ENCODE peak calls at places on chromosomes 3 and 15, in five cellular contexts. F is H9, I is IMR-90, X is adipocyte, Z is body of pancreas. G is an unnamed sample. For H3K4me1, the result is how much of the 10 kb centered on the place peaks cover.

GRCh38 chr3:185082149-185082548 is 70.7 kb downstream of the C3orf70 start:
- DNase-seq in F (no peak), I (peak), X (no peak), Z (no peak), G (no peak)

GRCh38 chr15:78873796-78874761 is 1.4 kb downstream of the MORF4L1 start:
- DNase-seq in F (no peak), I (peak), X (peak), Z (no peak), G (peak)

GRCh38 chr15:74725845-74726773 is 781 bp upstream of the CYP1A1 start:
- DNase-seq in F (peak), I (no peak), X (peak), Z (peak), G (no peak)

GRCh38 chr15:31477851-31478250 is 151.2 kb downstream of the KLF13 start:
- DNase-seq in F (peak), I (no peak), X (no peak), Z (no peak), G (no peak)

GRCh38 chr3:113251817-113252216 is 40.5 kb downstream of the BOC start:
- DNase-seq in F (no peak), I (no peak), X (no peak), Z (no peak), G (no peak)

GRCh38 chr3:129597087-129597791 is 9.2 kb downstream of the PLXND1 start:
- DNase-seq in F (no peak), I (peak), X (peak), Z (no peak), G (peak)

GRCh38 chr3:60053518-60054265 is 1003.9 kb upstream of the CFAP20DC start:
- DNase-seq in F (no peak), I (peak), X (peak), Z (no peak), G (no peak)

GRCh38 chr15:75577401-75578205 is 1.5 kb downstream of the PTPN9 start:
- DNase-seq in F (no peak), I (peak), X (peak), Z (no peak), G (no peak)

GRCh38 chr3:42653560-42654330 is at the start of gene ZBTB47:
- DNase-seq in F (peak), I (no peak), X (peak), Z (peak), G (peak)

GRCh38 chr15:66278061-66278460 is 15.3 kb upstream of the DIS3L start:
- DNase-seq in F (no peak), I (no peak), X (no peak), Z (no peak), G (no peak)

GRCh38 chr15:34951993-34952392 is 17.5 kb downstream of the AQR start:
- DNase-seq in F (no peak), I (no peak), X (peak), Z (no peak), G (no peak)

GRCh38 chr15:90463381-90463780 is 66.3 kb upstream of the CRTC3 start:
- DNase-seq in F (no peak), I (peak), X (peak), Z (no peak), G (no peak)

GRCh38 chr3:62551556-62551955 is 178.2 kb upstream of the FEZF2 start:
- DNase-seq in F (no peak), I (no peak), X (no peak), Z (no peak), G (no peak)

GRCh38 chr15:27418729-27419128 is 447.7 kb downstream of the GABRG3 start:
- DNase-seq in F (peak), I (no peak), X (no peak), Z (no peak), G (no peak)

GRCh38 chr15:95286911-95287769 is 1043.4 kb upstream of the NR2F2 start:
- DNase-seq in F (peak), I (peak), X (no peak), Z (no peak), G (no peak)
- H3K4me1 ChIP-seq in F (under half), I (under half), X (under half), Z (under half), G (under half)

DNA sequence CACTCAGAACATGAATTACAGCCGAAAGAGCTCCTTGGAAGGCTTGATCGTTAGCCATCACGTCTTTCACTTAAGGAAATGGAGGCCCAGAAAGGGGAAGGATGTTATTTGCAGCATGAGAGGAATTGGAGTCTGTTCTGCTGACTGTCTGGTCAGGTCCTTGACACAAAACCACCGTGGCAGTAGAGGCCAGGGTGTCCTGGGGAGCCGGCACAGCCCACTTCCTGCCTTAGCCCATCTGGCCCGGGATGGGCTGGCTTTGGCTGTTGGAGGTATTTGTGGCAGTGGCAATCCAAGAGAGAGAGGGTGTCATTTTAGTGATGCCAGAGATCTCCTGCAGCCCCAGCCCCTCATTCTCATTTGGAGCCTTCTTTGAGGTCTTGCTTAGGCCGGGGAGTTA is 37.4 kb downstream of the ST6GAL1 start:
- DNase-seq in F (no peak), I (no peak), X (no peak), Z (no peak), G (no peak)
- H3K4me1 ChIP-seq in F (under half), I (under half), X (under half), Z (under half), G (under half)

GRCh38 chr3:140160553-140160952 is 225.6 kb downstream of the CLSTN2 start:
- DNase-seq in F (no peak), I (no peak), X (no peak), Z (no peak), G (no peak)
- H3K4me1 ChIP-seq in F (under half), I (under half), X (under half), Z (under half), G (under half)

GRCh38 chr3:69014022-69014580 is 617 bp upstream of the EOGT start:
- DNase-seq in F (no peak), I (no peak), X (peak), Z (no peak), G (no peak)

GRCh38 chr3:69012111-69012835 is 1.2 kb downstream of the EOGT start:
- DNase-seq in F (peak), I (peak), X (peak), Z (peak), G (peak)

GRCh38 chr3:69011331-69011730 is 2.2 kb downstream of the EOGT start:
- DNase-seq in F (no peak), I (peak), X (no peak), Z (no peak), G (no peak)

GRCh38 chr3:69013256-69014021 is at the start of gene EOGT:
- DNase-seq in F (peak), I (peak), X (peak), Z (peak), G (peak)

GRCh38 chr3:69012836-69013255 is 638 bp downstream of the EOGT start:
- DNase-seq in F (peak), I (peak), X (peak), Z (peak), G (peak)
- H3K4me1 ChIP-seq in F (under half), I (under half), X (under half), Z (under half), G (under half)

DNA sequence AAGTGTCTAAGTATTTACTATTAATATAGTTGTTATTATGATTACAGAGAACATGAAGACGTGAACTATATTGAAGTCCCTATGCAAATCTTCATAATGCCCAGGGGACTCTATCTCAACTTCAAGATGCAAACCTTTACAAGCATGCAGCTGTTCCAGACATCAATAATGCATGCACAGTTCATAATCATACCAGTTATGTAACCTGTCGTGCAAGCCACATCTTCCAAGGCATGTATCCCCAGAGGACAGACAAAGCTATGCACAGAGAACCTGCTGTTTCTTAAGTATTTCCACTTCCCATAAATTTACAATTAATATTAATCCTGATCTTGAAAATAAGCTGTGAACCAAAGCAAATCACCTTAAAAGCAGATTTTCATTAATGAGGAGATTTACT is 534.1 kb downstream of the TUSC7 start:
- DNase-seq in F (no peak), I (no peak), X (no peak), Z (no peak), G (no peak)
- H3K4me1 ChIP-seq in F (under half), I (under half), X (under half), Z (under half), G (under half)

GRCh38 chr3:12948371-12948770 is 107.0 kb upstream of the RPL32 start:
- DNase-seq in F (no peak), I (peak), X (peak), Z (no peak), G (no peak)
- H3K4me1 ChIP-seq in F (under half), I (under half), X (under half), Z (under half), G (under half)

GRCh38 chr15:98893407-98893806 is 114.2 kb downstream of the PGPEP1L start:
- DNase-seq in F (no peak), I (no peak), X (no peak), Z (no peak), G (no peak)
- H3K4me1 ChIP-seq in F (under half), I (under half), X (under half), Z (under half), G (under half)

GRCh38 chr3:37994639-37994972 is 4.0 kb downstream of the VILL start:
- DNase-seq in F (no peak), I (no peak), X (no peak), Z (no peak), G (no peak)
- H3K4me1 ChIP-seq in F (under half), I (under half), X (under half), Z (under half), G (under half)

GRCh38 chr3:125045965-125046364 is 9.8 kb downstream of the HEG1 start:
- DNase-seq in F (no peak), I (peak), X (peak), Z (no peak), G (no peak)
- H3K4me1 ChIP-seq in F (under half), I (under half), X (under half), Z (under half), G (under half)

DNA sequence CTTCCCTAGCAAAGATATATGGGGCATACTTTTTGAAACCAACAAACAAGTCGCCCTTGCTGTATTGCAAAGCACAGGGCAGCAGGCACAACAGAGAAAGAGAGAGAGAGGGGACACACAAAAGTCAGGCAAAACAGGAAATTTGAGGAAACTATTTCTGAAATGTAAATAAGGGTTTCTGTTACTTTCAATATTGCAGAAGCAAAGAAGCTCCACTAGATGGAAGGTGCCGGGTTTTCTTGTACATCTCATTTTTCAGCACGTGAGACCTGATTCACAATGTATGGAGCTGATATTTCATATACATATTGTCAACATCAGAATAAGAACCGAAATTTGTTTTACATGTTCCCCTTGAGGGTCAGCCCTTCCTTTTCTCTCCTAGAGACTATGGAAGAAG is 127.4 kb downstream of the FOXP1 start:
- DNase-seq in F (no peak), I (peak), X (peak), Z (no peak), G (no peak)
- H3K4me1 ChIP-seq in F (under half), I (under half), X (under half), Z (under half), G (under half)

G was measured in uterus.